ENCODE peak calls at places on chromosomes 3 and 15, in ten cellular contexts. R is cardiac muscle cell, H is epithelial cell of esophagus, U is gastrocnemius medialis, F is OCI-LY7, C is dorsolateral prefrontal cortex, X is activated B cell treated with CpG ODN at 0.5 μM for 24 hours, L is fibroblast of the aortic adventitia, K is glutamatergic neuron, E is psoas muscle. O is an unnamed sample.

GRCh38 chr3:73999501-73999900 is 374.8 kb upstream of the PDZRN3 start:
- DNase-seq in X (no peak), F (no peak), H (no peak), K (no peak), L (no peak), C (no peak), E (no peak), U (no peak), R (no peak), O (no peak)

GRCh38 chr15:89809093-89809786 is 5.4 kb downstream of the ANPEP start:
- DNase-seq in F (no peak), K (no peak), U (no peak), E (no peak), X (no peak), C (no peak), R (peak; percentile 44), H (no peak), L (peak; percentile 65), O (no peak)

GRCh38 chr3:69326821-69327433 is 59.0 kb downstream of the FRMD4B start:
- DNase-seq in R (no peak), C (no peak), K (no peak), L (no peak), X (no peak), U (no peak), H (no peak), E (no peak), F (peak; percentile 65), O (no peak)

GRCh38 chr3:98623572-98624280 is 30.3 kb upstream of the CPOX start:
- DNase-seq in E (no peak), K (no peak), F (no peak), X (no peak), R (no peak), L (no peak), U (no peak), C (no peak), H (no peak), O (no peak)

GRCh38 chr15:66401130-66402021 is 14.7 kb downstream of the MAP2K1 start:
- DNase-seq in F (peak; percentile 13), C (no peak), E (no peak), X (no peak), H (peak; percentile 49), K (no peak), L (no peak), R (no peak), U (no peak), O (no peak)

GRCh38 chr3:189132125-189132744 is 39.5 kb upstream of the TPRG1 start:
- DNase-seq in F (no peak), U (peak; percentile 43), C (no peak), L (peak; percentile 74), X (no peak), R (peak; percentile 90), K (no peak), H (peak; percentile 84), E (peak; percentile 34), O (peak; percentile 76)

GRCh38 chr3:188208751-188209433 is 54.9 kb downstream of the LPP start:
- DNase-seq in L (peak; percentile 63), K (no peak), X (no peak), F (no peak), U (no peak), E (no peak), H (peak; percentile 37), C (no peak), R (no peak), O (no peak)

GRCh38 chr3:194967126-194968117 is 281.7 kb downstream of the FAM43A start:
- DNase-seq in H (no peak), E (no peak), X (no peak), K (no peak), U (no peak), C (no peak), R (peak; percentile 14), F (no peak), L (no peak), O (no peak)

GRCh38 chr3:12708584-12709192 is 44.8 kb upstream of the RAF1 start:
- DNase-seq in U (peak; percentile 45), H (peak; percentile 85), F (no peak), K (no peak), C (no peak), E (peak; percentile 56), L (peak; percentile 90), R (peak; percentile 83), X (no peak), O (no peak)

GRCh38 chr15:70267879-70268278 is 170.2 kb upstream of the TLE3 start:
- DNase-seq in C (no peak), R (peak; percentile 53), X (no peak), H (peak; percentile 81), F (no peak), K (no peak), L (no peak), E (no peak), U (no peak), O (peak; percentile 84)

GRCh38 chr15:68277131-68277604 is 377 bp upstream of the FEM1B start:
- DNase-seq in X (no peak), U (peak; percentile 56), C (peak; percentile 54), K (no peak), L (peak; percentile 68), H (peak; percentile 44), E (no peak), F (no peak), R (peak; percentile 78), O (no peak)

GRCh38 chr3:186097663-186098451 is 11.0 kb downstream of the ETV5 start:
- DNase-seq in K (peak; percentile 73), L (peak; percentile 89), U (no peak), R (peak; percentile 93), H (peak; percentile 84), C (peak; percentile 85), X (no peak), E (peak; percentile 29), F (no peak), O (no peak)

GRCh38 chr3:117165611-117166051 is 456.1 kb downstream of the TUSC7 start:
- DNase-seq in H (peak; percentile 14), K (no peak), X (no peak), F (no peak), U (no peak), L (no peak), R (no peak), E (no peak), C (no peak), O (no peak)

GRCh38 chr15:78055923-78056713 is 21.4 kb downstream of the TBC1D2B start:
- DNase-seq in R (no peak), K (peak; percentile 48), H (peak; percentile 58), L (peak; percentile 36), U (no peak), X (no peak), E (no peak), F (no peak), C (no peak), O (no peak)

GRCh38 chr15:48781481-48782081 is 29.3 kb downstream of the CEP152 start:
- DNase-seq in R (no peak), U (no peak), H (no peak), L (no peak), X (no peak), C (no peak), K (no peak), F (no peak), E (no peak), O (no peak)

GRCh38 chr3:119457260-119457659 is 6.2 kb downstream of the TMEM39A start:
- DNase-seq in K (no peak), E (no peak), U (peak; percentile 19), F (no peak), H (no peak), L (no peak), X (no peak), C (no peak), R (peak; percentile 5), O (no peak)

DNA sequence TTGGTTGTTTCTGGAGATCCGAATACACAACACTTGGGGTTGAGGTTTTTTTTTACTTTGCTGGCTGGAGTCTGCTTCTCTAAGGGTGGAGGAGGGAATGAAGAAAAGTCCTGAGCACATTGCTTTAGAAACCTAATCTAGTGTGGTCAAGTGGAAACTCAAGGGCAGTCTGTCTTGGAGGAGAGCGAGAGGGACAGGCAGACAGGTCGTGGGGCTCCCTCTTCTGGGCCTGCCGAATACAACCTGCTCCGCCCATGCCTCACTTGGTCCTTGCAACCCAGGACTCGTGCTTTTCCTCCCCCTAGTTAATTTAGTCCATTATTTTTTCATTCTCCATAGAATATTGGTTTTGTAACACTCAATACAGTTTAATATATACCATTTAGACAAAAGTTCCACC is 176.7 kb upstream of the LYSMD4 start:
- DNase-seq in U (no peak), K (no peak), L (no peak), X (no peak), C (no peak), H (no peak), E (no peak), F (no peak), R (peak; percentile 15), O (no peak)
- TF ChIP-seq CTCF in U (no peak), K (no peak), L (no peak), X (no peak), C (no peak), H (peak; percentile 25), E (no peak), F (no peak), R (peak; percentile 27), O (no peak)

DNA sequence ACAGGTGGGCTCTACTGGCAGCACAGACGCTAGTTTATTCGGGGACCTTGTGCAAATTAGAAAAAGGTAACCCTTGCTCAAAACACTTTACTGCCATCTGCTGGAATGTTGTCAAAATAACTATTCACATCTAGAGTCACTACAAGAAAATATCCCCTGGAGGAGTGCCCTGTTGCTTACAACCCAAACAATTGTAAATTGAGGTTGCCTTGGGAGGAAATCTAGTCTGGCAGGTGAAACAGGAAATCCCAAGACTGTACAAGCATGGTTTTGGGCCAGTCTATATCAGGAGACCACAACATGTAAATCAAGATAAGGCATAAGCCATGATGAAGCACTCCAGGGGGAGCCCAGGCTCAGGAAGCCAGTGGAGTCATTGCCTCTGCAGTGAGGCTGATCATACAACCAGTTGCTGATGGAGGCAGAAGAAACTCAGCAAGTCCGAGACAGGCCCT is 136.8 kb upstream of the ACP3 start:
- DNase-seq in X (no peak), U (no peak), E (no peak), R (peak; percentile 75), F (peak; percentile 58), C (peak; percentile 27), K (no peak), H (peak; percentile 71), L (peak; percentile 77), O (no peak)
- TF ChIP-seq CTCF in X (no peak), U (no peak), E (peak; percentile 28), R (peak; percentile 61), F (peak; percentile 79), C (peak; percentile 54), K (peak; percentile 40), H (peak; percentile 61), L (peak; percentile 58), O (peak; percentile 63)

DNA sequence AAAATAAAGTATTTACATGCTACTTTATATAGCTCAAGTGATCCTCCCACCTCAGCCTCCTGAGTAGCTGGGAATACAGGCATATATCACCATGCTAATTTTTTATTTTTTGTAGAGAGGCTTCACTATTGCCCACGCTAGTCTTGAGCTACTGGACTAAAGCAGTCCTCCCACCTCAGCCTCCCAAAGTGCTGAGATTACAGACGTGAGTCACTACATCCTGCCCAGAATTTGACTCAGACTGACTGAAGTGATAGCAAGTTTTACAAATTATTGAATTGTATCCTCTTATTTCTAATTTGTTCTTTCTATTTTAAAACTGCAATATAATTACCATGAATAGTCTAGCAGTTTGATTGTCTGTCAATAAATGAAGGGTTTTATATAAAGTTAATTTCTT is 210.3 kb upstream of the CGNL1 start:
- DNase-seq in F (no peak), K (no peak), H (peak; percentile 47), L (peak; percentile 54), C (no peak), R (peak; percentile 69), U (no peak), E (no peak), X (no peak), O (peak; percentile 45)
- TF ChIP-seq CTCF in F (no peak), K (no peak), H (no peak), L (no peak), C (no peak), R (no peak), U (no peak), E (no peak), X (no peak), O (no peak)

GRCh38 chr15:36645106-36645505 is 65.7 kb downstream of the CDIN1 start:
- DNase-seq in K (no peak), H (peak; percentile 13), L (peak; percentile 48), E (no peak), X (no peak), C (no peak), U (no peak), R (peak; percentile 34), F (no peak), O (no peak)
- TF ChIP-seq CTCF in K (no peak), H (no peak), L (peak; percentile 26), E (no peak), X (no peak), C (no peak), U (no peak), R (peak; percentile 31), F (peak; percentile 34), O (no peak)

O was measured in CD14-positive monocyte.